ENCODE peak calls at places on chromosome 13, in four cellular contexts. Q, C, G and H are unnamed samples.

GRCh38 chr13:109859216-109859835 is 72.9 kb upstream of the IRS2 start:
- DNase-seq in G (no peak), C (no peak), Q (no peak), H (no peak)

GRCh38 chr13:79935121-79935520 is 405.8 kb downstream of the SPRY2 start:
- DNase-seq in G (no peak), Q (no peak), C (no peak), H (no peak)

GRCh38 chr13:99057310-99057975 is 79.6 kb upstream of the DOCK9 start:
- DNase-seq in C (no peak), Q (no peak), G (no peak), H (no peak)

GRCh38 chr13:31074750-31075149 is 87.0 kb downstream of the HSPH1 start:
- DNase-seq in C (no peak), Q (no peak), G (no peak), H (no peak)

GRCh38 chr13:113616991-113617749 is 32.6 kb downstream of the TFDP1 start:
- DNase-seq in C (no peak), Q (no peak), G (no peak), H (no peak)

GRCh38 chr13:106393776-106394175 is 141.7 kb downstream of the EFNB2 start:
- DNase-seq in C (no peak), G (no peak), Q (no peak), H (no peak)

GRCh38 chr13:112782433-112783010 is 92.7 kb downstream of the ATP11A start:
- DNase-seq in Q (no peak), C (no peak), G (no peak), H (no peak)

GRCh38 chr13:98480915-98481510 is 95.9 kb downstream of the STK24 start:
- DNase-seq in G (peak; percentile 71), Q (no peak), C (no peak), H (no peak)

GRCh38 chr13:23703241-23703640 is 133.0 kb downstream of the TNFRSF19 start:
- DNase-seq in Q (no peak), G (no peak), C (no peak), H (no peak)

GRCh38 chr13:71513414-71514063 is 353.5 kb downstream of the DACH1 start:
- DNase-seq in G (no peak), C (no peak), Q (no peak), H (no peak)

GRCh38 chr13:24997367-24997967 is 98.5 kb upstream of the PABPC3 start:
- DNase-seq in G (peak; percentile 21), C (peak; percentile 46), Q (no peak), H (peak; percentile 38)

GRCh38 chr13:96397807-96398206 is 307.9 kb downstream of the HS6ST3 start:
- DNase-seq in C (no peak), G (no peak), Q (no peak), H (no peak)

GRCh38 chr13:98441056-98441676 is 135.7 kb downstream of the STK24 start:
- DNase-seq in Q (no peak), G (no peak), C (no peak), H (no peak)

GRCh38 chr13:41259875-41260501 is 3.4 kb downstream of the MTRF1 start:
- DNase-seq in C (no peak), G (no peak), Q (no peak), H (no peak)

GRCh38 chr13:44921478-44921877 is 67.8 kb downstream of the NUFIP1 start:
- DNase-seq in C (no peak), G (no peak), Q (no peak), H (no peak)

GRCh38 chr13:40653558-40654318 is 12.7 kb downstream of the FOXO1 start:
- DNase-seq in G (peak; percentile 48), C (no peak), Q (no peak), H (no peak)

GRCh38 chr13:38657191-38657590 is 29.7 kb upstream of the FREM2 start:
- DNase-seq in G (no peak), C (no peak), Q (no peak), H (no peak)

GRCh38 chr13:44393391-44393790 is 19.8 kb downstream of the SERP2 start:
- DNase-seq in Q (no peak), G (no peak), C (peak; percentile 28), H (peak; percentile 52)

GRCh38 chr13:97724450-97724849 is 229.0 kb upstream of the IPO5 start:
- DNase-seq in Q (no peak), G (no peak), C (no peak), H (no peak)

GRCh38 chr13:103031332-103031873 is 34.8 kb downstream of the SLC10A2 start:
- DNase-seq in G (no peak), C (no peak), Q (no peak), H (no peak)

GRCh38 chr13:21929400-21929799 is 258.5 kb downstream of the FGF9 start:
- DNase-seq in G (no peak), C (no peak), Q (no peak), H (no peak)

GRCh38 chr13:45718063-45718462 is 15.9 kb downstream of the CBY2 start:
- DNase-seq in C (no peak), G (no peak), Q (no peak), H (peak; percentile 9)

GRCh38 chr13:26618726-26619125 is 61.2 kb downstream of the WASF3 start:
- DNase-seq in C (no peak), Q (no peak), G (no peak), H (no peak)

GRCh38 chr13:52925221-52925620 is 76.8 kb upstream of the PCDH8 start:
- DNase-seq in G (no peak), Q (no peak), C (no peak), H (no peak)

GRCh38 chr13:41563501-41564001 is 106.2 kb downstream of the RGCC start:
- DNase-seq in C (no peak), Q (no peak), G (no peak), H (no peak)

GRCh38 chr13:113499936-113500335 is 9.4 kb upstream of the DCUN1D2 start:
- DNase-seq in Q (no peak), C (no peak), G (no peak), H (no peak)

GRCh38 chr13:51241720-51242119 is 19.5 kb downstream of the FAM124A start:
- DNase-seq in G (no peak), C (no peak), Q (no peak), H (no peak)

GRCh38 chr13:45068036-45069001 is 52.0 kb upstream of the GTF2F2 start:
- DNase-seq in Q (no peak), C (no peak), G (no peak), H (no peak)

GRCh38 chr13:42168497-42168896 is 103.5 kb upstream of the AKAP11 start:
- DNase-seq in C (no peak), Q (no peak), G (no peak), H (no peak)

GRCh38 chr13:24365191-24365590 is 55.8 kb downstream of the C1QTNF9 start:
- DNase-seq in C (no peak), Q (no peak), G (no peak), H (no peak)

GRCh38 chr13:110630566-110631119 is 15.3 kb downstream of the NAXD start:
- DNase-seq in Q (no peak), G (no peak), C (no peak), H (no peak)

GRCh38 chr13:24161010-24161775 is 673 bp downstream of the SPATA13 start:
- DNase-seq in Q (peak; percentile 21), G (peak; percentile 48), C (peak; percentile 29), H (peak; percentile 46)

GRCh38 chr13:58919551-58919950 is 1244.2 kb downstream of the DIAPH3 start:
- DNase-seq in C (no peak), G (no peak), Q (no peak), H (no peak)

GRCh38 chr13:73966331-73966730 is 167.9 kb downstream of the KLF12 start:
- DNase-seq in C (no peak), G (no peak), Q (no peak), H (no peak)

GRCh38 chr13:49625392-49626137 is 2.7 kb upstream of the ARL11 start:
- DNase-seq in C (peak; percentile 51), G (no peak), Q (no peak), H (peak; percentile 35)

GRCh38 chr13:50016421-50016820 is 1.2 kb downstream of the KCNRG start:
- DNase-seq in C (no peak), G (no peak), Q (no peak), H (no peak)

GRCh38 chr13:49938921-49939320 is 2.8 kb upstream of the SPRYD7 start:
- DNase-seq in G (no peak), Q (no peak), C (peak; percentile 42), H (no peak)

GRCh38 chr13:98488736-98489135 is 88.2 kb downstream of the STK24 start:
- DNase-seq in Q (no peak), G (no peak), C (no peak), H (peak; percentile 86)